ENCODE peak calls at places on chromosomes 11 and 22, in seven cellular contexts. C, F, Z, D, X, T and G are unnamed samples.

GRCh38 chr11:131370090-131370751 is at the start of gene NTM:
- DNase-seq in C (peak), F (no peak), Z (peak), D (peak), X (peak), T (no peak), G (no peak)

GRCh38 chr11:4644233-4644632 is 451 bp downstream of the OR51E1 start:
- DNase-seq in C (no peak), F (no peak), Z (no peak), D (no peak), X (no peak), T (no peak), G (no peak)

GRCh38 chr11:128587415-128587814 is at the start of gene ETS1:
- DNase-seq in C (no peak), F (peak), Z (no peak), D (peak), X (peak), T (no peak), G (no peak)

GRCh38 chr22:31210830-31211503 is 1.1 kb upstream of the LIMK2 start:
- DNase-seq in C (no peak), F (no peak), Z (no peak), D (no peak), X (no peak), T (no peak), G (no peak)

GRCh38 chr11:72606362-72607100 is 67.7 kb downstream of the PDE2A start:
- DNase-seq in C (no peak), F (no peak), Z (peak), D (no peak), X (no peak), T (no peak), G (no peak)

GRCh38 chr22:37533995-37534394 is 14.8 kb upstream of the CARD10 start:
- DNase-seq in C (no peak), F (peak), Z (peak), D (no peak), X (no peak), T (no peak), G (peak)

GRCh38 chr11:79237676-79238075 is 203.2 kb downstream of the TENM4 start:
- DNase-seq in C (no peak), F (no peak), Z (peak), D (no peak), X (no peak), T (no peak), G (no peak)

GRCh38 chr11:126654886-126655806 is 299.7 kb downstream of the ST3GAL4 start:
- DNase-seq in C (no peak), F (no peak), Z (no peak), D (no peak), X (no peak), T (no peak), G (no peak)

GRCh38 chr11:132024587-132025295 is 654.3 kb downstream of the NTM start:
- DNase-seq in C (no peak), F (peak), Z (peak), D (no peak), X (no peak), T (no peak), G (no peak)

GRCh38 chr11:65121447-65121864 is 478 bp downstream of the FAU start:
- DNase-seq in C (no peak), F (no peak), Z (peak), D (peak), X (peak), T (peak), G (no peak)

GRCh38 chr11:104199041-104199440 is 35.1 kb upstream of the PDGFD start:
- DNase-seq in C (no peak), F (no peak), Z (no peak), D (no peak), X (no peak), T (no peak), G (no peak)

GRCh38 chr22:44822479-44822878 is 70.1 kb downstream of the ARHGAP8 start:
- DNase-seq in C (no peak), F (no peak), Z (no peak), D (no peak), X (no peak), T (no peak), G (no peak)

GRCh38 chr11:17423533-17424310 is 35.3 kb upstream of the KCNJ11 start:
- DNase-seq in C (no peak), F (no peak), Z (no peak), D (no peak), X (no peak), T (no peak), G (no peak)

GRCh38 chr11:129840236-129840635 is 24.6 kb downstream of the TMEM45B start:
- DNase-seq in C (no peak), F (peak), Z (no peak), D (no peak), X (no peak), T (no peak), G (no peak)

GRCh38 chr11:121520243-121521144 is 67.7 kb upstream of the SORL1-AS1 start:
- DNase-seq in C (no peak), F (peak), Z (peak), D (no peak), X (no peak), T (no peak), G (no peak)

GRCh38 chr11:1307163-1307870 is 2.1 kb downstream of the TOLLIP start:
- DNase-seq in C (no peak), F (no peak), Z (no peak), D (no peak), X (no peak), T (no peak), G (no peak)

GRCh38 chr22:23383491-23384450 is 196.3 kb downstream of the IGLL1 start:
- DNase-seq in C (peak), F (no peak), Z (peak), D (peak), X (peak), T (no peak), G (no peak)

GRCh38 chr11:111539426-111540113 is 950 bp upstream of the LAYN start:
- DNase-seq in C (no peak), F (no peak), Z (no peak), D (no peak), X (no peak), T (no peak), G (no peak)

GRCh38 chr11:64890084-64890944 is 11.9 kb upstream of the EHD1 start:
- DNase-seq in C (no peak), F (no peak), Z (no peak), D (no peak), X (no peak), T (no peak), G (no peak)

GRCh38 chr22:31940506-31940905 is 3.8 kb upstream of the YWHAH start:
- DNase-seq in C (no peak), F (no peak), Z (no peak), D (no peak), X (no peak), T (no peak), G (no peak)

GRCh38 chr11:1074244-1075221 is at the start of gene MUC2:
- DNase-seq in C (no peak), F (no peak), Z (no peak), D (no peak), X (no peak), T (no peak), G (no peak)

GRCh38 chr11:56345739-56346138 is at the start of gene OR8K1:
- DNase-seq in C (no peak), F (no peak), Z (no peak), D (no peak), X (no peak), T (no peak), G (no peak)

GRCh38 chr22:35140879-35141745 is 75.2 kb downstream of the ISX start:
- DNase-seq in C (peak), F (peak), Z (peak), D (peak), X (peak), T (no peak), G (no peak)

GRCh38 chr11:68436162-68436888 is 24.2 kb upstream of the PPP6R3 start:
- DNase-seq in C (no peak), F (no peak), Z (no peak), D (no peak), X (no peak), T (no peak), G (no peak)

GRCh38 chr11:129314381-129314780 is 61.3 kb upstream of the BARX2 start:
- DNase-seq in C (no peak), F (no peak), Z (no peak), D (no peak), X (no peak), T (no peak), G (no peak)

GRCh38 chr11:15113381-15113780 is 1.3 kb upstream of the INSC start:
- DNase-seq in C (no peak), F (no peak), Z (no peak), D (no peak), X (no peak), T (peak), G (no peak)

GRCh38 chr22:50730941-50731661 is 6.9 kb upstream of the ACR start:
- DNase-seq in C (peak), F (no peak), Z (peak), D (peak), X (no peak), T (no peak), G (no peak)

GRCh38 chr22:30774566-30774965 is 79.9 kb downstream of the OSBP2 start:
- DNase-seq in C (no peak), F (peak), Z (no peak), D (no peak), X (no peak), T (no peak), G (no peak)

GRCh38 chr11:64887757-64888405 is 9.5 kb upstream of the EHD1 start:
- DNase-seq in C (peak), F (peak), Z (peak), D (peak), X (peak), T (peak), G (peak)

GRCh38 chr11:102716527-102716926 is 8.2 kb downstream of the MMP8 start:
- DNase-seq in C (no peak), F (no peak), Z (no peak), D (no peak), X (no peak), T (peak), G (no peak)

GRCh38 chr11:8062781-8063257 is 18.2 kb upstream of the TUB start:
- DNase-seq in C (no peak), F (no peak), Z (peak), D (no peak), X (no peak), T (no peak), G (no peak)

GRCh38 chr11:115580927-115581680 is 76.9 kb upstream of the CADM1 start:
- DNase-seq in C (peak), F (no peak), Z (no peak), D (no peak), X (no peak), T (no peak), G (no peak)

GRCh38 chr22:50600541-50600940 is at the start of gene MAPK8IP2:
- DNase-seq in C (peak), F (peak), Z (no peak), D (no peak), X (peak), T (no peak), G (no peak)

GRCh38 chr11:110897035-110897434 is 184.8 kb upstream of the ARHGAP20 start:
- DNase-seq in C (peak), F (no peak), Z (peak), D (no peak), X (no peak), T (no peak), G (no peak)

GRCh38 chr11:126914941-126915340 is 85.6 kb downstream of the KIRREL3 start:
- DNase-seq in C (no peak), F (no peak), Z (peak), D (no peak), X (no peak), T (no peak), G (no peak)

GRCh38 chr11:64856382-64857227 is 12.2 kb upstream of the CDC42BPG start:
- DNase-seq in C (no peak), F (peak), Z (peak), D (no peak), X (no peak), T (no peak), G (peak)

GRCh38 chr11:92623055-92623454 is 346.4 kb upstream of the MTNR1B start:
- DNase-seq in C (no peak), F (no peak), Z (no peak), D (no peak), X (no peak), T (no peak), G (no peak)

GRCh38 chr11:112871909-112872511 is 89.2 kb upstream of the NCAM1 start:
- DNase-seq in C (no peak), F (no peak), Z (no peak), D (no peak), X (no peak), T (no peak), G (no peak)
- TF ChIP-seq EZH2phosphoT487 in C (no peak), F (no peak), Z (no peak), D (no peak), X (no peak), T (no peak), G (no peak)

GRCh38 chr22:41478891-41479521 is 10.1 kb downstream of the ACO2 start:
- DNase-seq in C (no peak), F (no peak), Z (peak), D (no peak), X (no peak), T (no peak), G (no peak)
- TF ChIP-seq EZH2phosphoT487 in C (no peak), F (no peak), Z (no peak), D (no peak), X (no peak), T (no peak), G (no peak)

GRCh38 chr22:45962431-45962712 is 14.6 kb downstream of the WNT7B start:
- DNase-seq in C (no peak), F (no peak), Z (no peak), D (no peak), X (no peak), T (no peak), G (no peak)
- TF ChIP-seq EZH2phosphoT487 in C (no peak), F (no peak), Z (no peak), D (no peak), X (no peak), T (no peak), G (no peak)

GRCh38 chr11:57460756-57461749 is 725 bp downstream of the RTN4RL2 start:
- DNase-seq in C (no peak), F (peak), Z (no peak), D (peak), X (peak), T (no peak), G (no peak)

GRCh38 chr11:57464343-57465181 is 4.2 kb downstream of the RTN4RL2 start:
- DNase-seq in C (peak), F (no peak), Z (no peak), D (peak), X (peak), T (no peak), G (no peak)

GRCh38 chr11:57461841-57462489 is 1.6 kb downstream of the RTN4RL2 start:
- DNase-seq in C (no peak), F (no peak), Z (no peak), D (no peak), X (no peak), T (no peak), G (no peak)

GRCh38 chr11:57463596-57464342 is 3.4 kb downstream of the RTN4RL2 start:
- DNase-seq in C (no peak), F (no peak), Z (no peak), D (no peak), X (peak), T (no peak), G (no peak)

DNA sequence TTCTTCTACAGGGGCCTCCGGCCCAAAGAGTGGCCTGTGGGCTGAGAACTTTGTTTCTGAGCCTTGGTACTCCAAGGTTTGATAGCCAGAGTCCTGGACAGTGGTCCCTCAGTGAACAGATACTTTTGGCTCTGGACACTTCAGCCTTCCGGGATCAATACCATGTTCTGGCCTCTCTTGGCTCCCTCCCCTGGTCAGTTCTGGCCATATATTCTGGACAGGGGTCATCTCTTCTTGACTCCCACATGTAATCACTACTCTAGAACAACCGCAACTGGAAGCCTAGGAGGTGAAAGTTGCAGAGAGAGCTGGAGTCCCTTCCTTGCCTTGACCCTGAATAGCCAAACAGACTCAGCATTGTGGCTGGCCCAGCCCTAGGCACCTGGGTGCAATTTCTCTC is 2.3 kb downstream of the RTN4RL2 start:
- DNase-seq in C (no peak), F (no peak), Z (no peak), D (no peak), X (no peak), T (no peak), G (no peak)
- TF ChIP-seq EZH2phosphoT487 in C (no peak), F (no peak), Z (no peak), D (no peak), X (no peak), T (no peak), G (no peak)

DNA sequence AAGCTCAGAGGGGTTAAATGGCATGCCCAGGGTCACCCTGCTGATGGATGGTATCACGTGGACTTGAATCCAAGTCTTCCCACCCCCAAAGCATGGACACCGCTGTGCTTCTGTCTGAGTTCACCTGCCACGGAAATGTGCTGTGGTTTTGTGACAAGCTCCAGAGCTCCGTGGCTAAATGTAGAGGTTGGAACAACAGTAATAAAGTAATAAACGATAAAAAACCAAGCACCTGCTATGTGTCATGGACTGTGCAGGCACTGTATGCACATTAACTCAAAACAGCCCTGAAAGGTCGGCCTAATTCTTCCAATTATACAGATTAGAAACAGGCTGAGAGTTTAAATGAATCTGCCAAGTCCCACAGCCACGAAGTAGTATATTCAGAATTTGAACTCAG is 182.1 kb upstream of the NAV2 start:
- DNase-seq in C (peak), F (no peak), Z (no peak), D (no peak), X (no peak), T (no peak), G (no peak)
- TF ChIP-seq EZH2phosphoT487 in C (no peak), F (no peak), Z (no peak), D (no peak), X (no peak), T (no peak), G (no peak)

GRCh38 chr11:118084247-118084646 is 2.5 kb downstream of the SMIM35 start:
- DNase-seq in C (no peak), F (peak), Z (peak), D (no peak), X (no peak), T (no peak), G (no peak)
- TF ChIP-seq EZH2phosphoT487 in C (no peak), F (no peak), Z (no peak), D (no peak), X (no peak), T (no peak), G (no peak)

GRCh38 chr11:70233511-70233919 is 30.4 kb downstream of the FADD start:
- DNase-seq in C (no peak), F (peak), Z (peak), D (no peak), X (no peak), T (no peak), G (peak)

GRCh38 chr11:70233034-70233433 is 29.9 kb downstream of the FADD start:
- DNase-seq in C (no peak), F (no peak), Z (no peak), D (no peak), X (no peak), T (no peak), G (no peak)

GRCh38 chr11:70230840-70231710 is 28.0 kb downstream of the FADD start:
- DNase-seq in C (no peak), F (no peak), Z (no peak), D (no peak), X (no peak), T (no peak), G (no peak)

GRCh38 chr11:70230151-70230839 is 27.2 kb downstream of the FADD start:
- DNase-seq in C (no peak), F (no peak), Z (no peak), D (no peak), X (no peak), T (no peak), G (no peak)

DNA sequence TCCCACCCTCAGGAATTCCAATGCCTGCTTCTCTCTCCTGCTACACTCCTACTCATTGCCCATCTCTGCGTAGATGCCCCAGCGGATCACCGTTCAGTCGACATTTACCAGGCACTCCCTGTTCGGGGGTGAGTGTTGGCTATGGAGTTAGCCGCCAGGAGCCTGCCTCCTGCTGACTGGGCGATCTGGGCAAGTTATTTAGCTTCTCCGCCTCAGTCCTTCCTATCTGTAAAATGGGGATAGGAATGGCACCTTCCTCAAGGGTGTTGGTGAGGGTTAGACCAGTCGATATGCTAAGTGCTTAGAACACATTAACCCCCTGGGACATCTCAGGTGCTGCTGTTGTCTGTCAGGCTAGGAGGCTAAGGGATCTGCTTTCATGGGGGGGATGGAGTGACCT is 30.9 kb downstream of the FADD start:
- DNase-seq in C (no peak), F (no peak), Z (no peak), D (no peak), X (no peak), T (no peak), G (no peak)
- TF ChIP-seq EZH2phosphoT487 in C (no peak), F (no peak), Z (no peak), D (no peak), X (no peak), T (no peak), G (no peak)

GRCh38 chr11:10579700-10580099 is 11.2 kb upstream of the LYVE1 start:
- DNase-seq in C (no peak), F (no peak), Z (no peak), D (no peak), X (no peak), T (no peak), G (no peak)

GRCh38 chr11:10584071-10584501 is 15.6 kb upstream of the LYVE1 start:
- DNase-seq in C (no peak), F (no peak), Z (no peak), D (no peak), X (no peak), T (no peak), G (no peak)

GRCh38 chr11:10575999-10576398 is 7.5 kb upstream of the LYVE1 start:
- DNase-seq in C (no peak), F (no peak), Z (no peak), D (no peak), X (no peak), T (no peak), G (no peak)

GRCh38 chr11:10580625-10581024 is 12.2 kb upstream of the LYVE1 start:
- DNase-seq in C (no peak), F (no peak), Z (no peak), D (no peak), X (no peak), T (no peak), G (no peak)

DNA sequence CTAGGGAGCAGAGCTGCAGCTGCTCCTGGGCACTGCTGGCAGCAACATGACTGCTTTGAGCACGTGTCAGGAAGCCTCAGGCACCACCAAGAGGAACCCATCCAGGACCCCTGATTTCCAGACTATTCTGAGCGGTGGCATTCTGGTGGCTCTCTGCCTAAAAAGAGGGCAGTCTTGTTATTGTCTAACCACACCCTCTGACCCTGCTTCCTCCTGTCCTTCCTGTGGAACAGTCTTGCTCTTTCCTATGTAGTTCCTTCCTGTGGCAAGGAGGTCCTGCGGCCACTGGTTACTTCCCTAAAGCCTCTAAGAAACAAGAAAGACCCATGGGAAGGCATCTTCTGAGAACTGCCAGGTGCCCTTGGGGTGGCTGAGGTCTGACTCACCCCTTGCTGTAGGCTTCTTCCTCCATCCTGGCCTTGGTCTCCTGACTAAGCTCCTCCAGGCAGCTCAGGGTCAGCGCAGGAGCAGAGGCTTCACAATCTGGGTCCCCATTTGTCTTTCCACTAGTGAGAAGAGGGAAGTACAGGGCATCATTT is 13.1 kb upstream of the LYVE1 start:
- DNase-seq in C (no peak), F (peak), Z (peak), D (no peak), X (no peak), T (no peak), G (no peak)
- TF ChIP-seq EZH2phosphoT487 in C (no peak), F (no peak), Z (no peak), D (no peak), X (no peak), T (no peak), G (no peak)

GRCh38 chr22:29093501-29093921 is 20.7 kb downstream of the KREMEN1 start:
- DNase-seq in C (peak), F (no peak), Z (peak), D (no peak), X (no peak), T (no peak), G (no peak)
- TF ChIP-seq EZH2phosphoT487 in C (no peak), F (no peak), Z (no peak), D (no peak), X (no peak), T (no peak), G (no peak)